ENCODE peak calls at places on chromosomes 13 and 19, in five cellular contexts. N, Z, M, X and G are unnamed samples.

GRCh38 chr13:51585234-51585672 is 991 bp downstream of the WDFY2 start:
- DNase-seq in X (peak), Z (no peak), M (peak), N (no peak), G (peak)

GRCh38 chr19:48881741-48882657 is 9.8 kb downstream of the PPP1R15A start:
- DNase-seq in M (no peak), N (peak), Z (peak), X (peak), G (peak)

GRCh38 chr19:12777217-12778019 is 2.1 kb upstream of the HOOK2 start:
- DNase-seq in X (peak), M (peak), Z (peak), N (peak), G (peak)

GRCh38 chr19:18894254-18895037 is 1.5 kb downstream of the CERS1 start:
- DNase-seq in X (no peak), M (no peak), N (peak), Z (peak), G (peak)

GRCh38 chr13:45055198-45055901 is 65.0 kb upstream of the GTF2F2 start:
- DNase-seq in X (no peak), Z (no peak), M (peak), N (no peak), G (peak)

GRCh38 chr13:24271611-24272451 is 37.5 kb upstream of the C1QTNF9 start:
- DNase-seq in M (peak), Z (no peak), N (no peak), X (no peak), G (no peak)

GRCh38 chr13:109900320-109900719 is 113.9 kb upstream of the IRS2 start:
- DNase-seq in M (no peak), Z (peak), X (no peak), N (no peak), G (no peak)

GRCh38 chr19:48296963-48297734 is 27.3 kb downstream of the ZNF114 start:
- DNase-seq in M (no peak), N (peak), X (no peak), Z (peak), G (no peak)

GRCh38 chr13:47294691-47295090 is 397.8 kb upstream of the HTR2A start:
- DNase-seq in Z (no peak), M (no peak), N (no peak), X (no peak), G (no peak)

GRCh38 chr13:41588899-41589298 is 131.5 kb downstream of the RGCC start:
- DNase-seq in Z (peak), X (no peak), M (peak), N (no peak), G (no peak)